ENCODE peak calls at places on chromosome 16, in ten cellular contexts. K is fibroblast of lung, J is mammary epithelial cell, Z is neuronal stem cell, O is GM23338, M is PC-3, C is PC-9, U is HepG2, X is H1, V is GM23248. Y is an unnamed sample.

GRCh38 chr16:4679854-4680636 is 13.3 kb upstream of the NUDT16L1 start:
- DNase-seq in K (peak; percentile 69), J (peak; percentile 96), Z (no peak), O (no peak), M (peak; percentile 91), C (peak; percentile 97), U (no peak), X (no peak), V (peak; percentile 16), Y (no peak)

GRCh38 chr16:20844588-20844987 is 38.3 kb downstream of the REXO5 start:
- DNase-seq in K (no peak), J (no peak), Z (no peak), O (no peak), M (no peak), C (no peak), U (no peak), X (no peak), V (no peak), Y (peak; percentile 65)

GRCh38 chr16:19363741-19364140 is 53.9 kb upstream of the TMC5 start:
- DNase-seq in K (no peak), J (no peak), Z (no peak), O (no peak), M (no peak), C (no peak), U (no peak), X (no peak), V (no peak), Y (no peak)

GRCh38 chr16:66127459-66128362 is 238.8 kb upstream of the CDH5 start:
- DNase-seq in K (peak; percentile 17), J (no peak), Z (no peak), O (peak; percentile 44), M (peak; percentile 23), C (no peak), U (no peak), X (no peak), V (peak; percentile 16), Y (peak; percentile 28)

GRCh38 chr16:2056077-2056476 is 8.3 kb downstream of the TSC2 start:
- DNase-seq in K (no peak), J (no peak), Z (no peak), O (no peak), M (peak; percentile 15), C (no peak), U (peak; percentile 38), X (no peak), V (no peak), Y (no peak)

GRCh38 chr16:3363793-3364192 is 8.1 kb downstream of the OR2C1 start:
- DNase-seq in K (no peak), J (no peak), Z (no peak), O (peak; percentile 5), M (no peak), C (no peak), U (peak; percentile 85), X (no peak), V (no peak), Y (no peak)

GRCh38 chr16:69179255-69180010 is 7.5 kb upstream of the SNTB2 start:
- DNase-seq in K (peak; percentile 90), J (peak; percentile 53), Z (no peak), O (no peak), M (peak; percentile 88), C (peak; percentile 58), U (peak; percentile 40), X (no peak), V (peak; percentile 89), Y (peak; percentile 89)

GRCh38 chr16:70726869-70727494 is 41.1 kb upstream of the MTSS2 start:
- DNase-seq in K (no peak), J (no peak), Z (no peak), O (no peak), M (no peak), C (no peak), U (no peak), X (no peak), V (no peak), Y (no peak)

GRCh38 chr16:84751241-84751640 is 51.4 kb downstream of the USP10 start:
- DNase-seq in K (no peak), J (no peak), Z (no peak), O (no peak), M (no peak), C (no peak), U (no peak), X (peak; percentile 29), V (no peak), Y (no peak)

GRCh38 chr16:84749815-84750214 is 50.0 kb downstream of the USP10 start:
- DNase-seq in K (no peak), J (no peak), Z (no peak), O (no peak), M (no peak), C (no peak), U (no peak), X (no peak), V (no peak), Y (no peak)

GRCh38 chr16:84752600-84752999 is 52.8 kb downstream of the USP10 start:
- DNase-seq in K (no peak), J (no peak), Z (no peak), O (no peak), M (no peak), C (no peak), U (no peak), X (no peak), V (no peak), Y (no peak)

GRCh38 chr16:84753412-84754325 is 53.9 kb downstream of the USP10 start:
- DNase-seq in K (no peak), J (no peak), Z (no peak), O (no peak), M (no peak), C (no peak), U (no peak), X (no peak), V (peak; percentile 33), Y (no peak)

DNA sequence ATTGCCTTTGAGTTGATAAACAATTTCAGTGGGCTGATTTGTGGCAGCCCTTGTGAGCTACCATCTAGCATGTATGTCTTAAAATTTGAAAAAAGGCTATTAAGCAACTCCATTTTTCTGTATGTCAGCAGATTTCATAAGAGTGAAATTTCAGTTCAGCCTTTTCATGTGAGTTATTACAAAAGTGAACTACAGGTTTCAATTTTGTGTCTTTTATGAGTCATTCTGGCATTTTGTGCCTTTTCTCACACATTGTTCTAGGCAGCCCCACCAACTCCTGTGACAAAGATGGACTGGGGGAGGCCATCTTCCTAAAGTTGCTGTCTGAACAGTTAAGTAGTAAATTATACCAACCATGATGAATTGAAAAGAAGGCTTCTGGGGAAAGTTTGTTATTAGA is 52.1 kb downstream of the USP10 start:
- DNase-seq in K (no peak), J (peak; percentile 31), Z (no peak), O (no peak), M (peak; percentile 11), C (no peak), U (no peak), X (peak; percentile 7), V (peak; percentile 42), Y (peak; percentile 24)
- H3K4me2 ChIP-seq in K (no peak overlapping the region), J (no peak overlapping the region), Z (no peak overlapping the region), O (no peak overlapping the region), M (no peak overlapping the region), C (no peak overlapping the region), U (no peak overlapping the region), X (no peak overlapping the region), V (no peak overlapping the region), Y (no peak overlapping the region)

DNA sequence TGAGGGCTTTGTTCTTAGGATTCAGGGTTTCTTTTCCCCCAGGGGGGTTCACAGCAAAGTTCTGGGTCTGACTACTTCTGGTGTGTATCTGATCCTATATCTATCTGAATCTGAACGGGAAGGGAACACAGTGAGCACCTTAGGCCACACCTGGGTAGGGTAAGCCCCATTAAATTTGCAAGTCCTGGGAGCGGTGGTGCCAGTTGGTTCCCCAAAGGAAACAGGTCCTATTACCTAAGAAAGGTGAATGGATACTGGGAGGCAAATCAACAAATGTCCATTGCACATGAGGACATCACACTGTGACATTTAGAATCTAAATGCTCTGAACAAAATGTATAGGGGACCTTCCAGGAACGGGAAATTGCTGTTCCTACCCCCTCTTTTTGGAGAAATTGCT is 54.6 kb downstream of the BMERB1 start:
- DNase-seq in K (no peak), J (no peak), Z (no peak), O (no peak), M (no peak), C (no peak), U (no peak), X (no peak), V (no peak), Y (no peak)
- H3K4me2 ChIP-seq in K (no peak overlapping the region), J (no peak overlapping the region), Z (no peak overlapping the region), O (no peak overlapping the region), M (peak overlapping the region; percentile 75), C (peak overlapping the region; percentile 9), U (peak overlapping the region; percentile 54), X (no peak overlapping the region), V (peak overlapping the region; percentile 81), Y (no peak overlapping the region)

GRCh38 chr16:8808009-8808408 is 10.4 kb downstream of the PMM2 start:
- DNase-seq in K (no peak), J (no peak), Z (no peak), O (no peak), M (no peak), C (no peak), U (no peak), X (no peak), V (no peak), Y (no peak)

GRCh38 chr16:8806272-8806983 is 8.8 kb downstream of the PMM2 start:
- DNase-seq in K (no peak), J (no peak), Z (no peak), O (no peak), M (no peak), C (no peak), U (no peak), X (no peak), V (no peak), Y (no peak)

GRCh38 chr16:8807189-8807588 is 9.6 kb downstream of the PMM2 start:
- DNase-seq in K (no peak), J (no peak), Z (no peak), O (no peak), M (no peak), C (no peak), U (no peak), X (no peak), V (no peak), Y (no peak)

GRCh38 chr16:8801686-8802085 is 4.0 kb downstream of the PMM2 start:
- DNase-seq in K (no peak), J (no peak), Z (no peak), O (no peak), M (no peak), C (no peak), U (no peak), X (no peak), V (no peak), Y (no peak)

DNA sequence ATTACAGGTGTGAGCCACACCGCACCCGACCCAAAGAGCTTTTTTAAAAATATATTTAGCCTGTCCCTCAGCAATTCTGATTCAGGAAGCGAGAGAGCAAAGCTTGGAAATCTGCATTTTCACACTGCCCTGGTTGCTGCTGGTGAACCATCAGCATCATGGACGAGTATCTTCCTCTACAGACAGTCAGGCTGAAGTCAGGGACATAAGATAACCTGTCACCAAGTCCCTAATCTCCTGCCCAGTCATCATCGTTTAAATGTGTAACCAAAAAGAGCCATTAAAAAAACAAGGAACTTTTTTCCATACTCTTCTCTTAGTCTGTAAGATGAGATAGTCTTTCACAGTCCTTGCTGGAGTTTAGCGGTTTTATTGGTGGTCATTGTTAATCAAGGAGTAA is 6.7 kb downstream of the PMM2 start:
- DNase-seq in K (no peak), J (no peak), Z (no peak), O (no peak), M (no peak), C (no peak), U (no peak), X (no peak), V (no peak), Y (no peak)
- H3K4me2 ChIP-seq in K (no peak overlapping the region), J (no peak overlapping the region), Z (no peak overlapping the region), O (no peak overlapping the region), M (no peak overlapping the region), C (no peak overlapping the region), U (no peak overlapping the region), X (no peak overlapping the region), V (no peak overlapping the region), Y (no peak overlapping the region)

GRCh38 chr16:47426806-47427205 is 34.1 kb downstream of the ITFG1 start:
- DNase-seq in K (no peak), J (no peak), Z (no peak), O (no peak), M (no peak), C (no peak), U (no peak), X (no peak), V (no peak), Y (no peak)

GRCh38 chr16:47424846-47425245 is 36.0 kb downstream of the ITFG1 start:
- DNase-seq in K (no peak), J (no peak), Z (peak; percentile 18), O (peak; percentile 64), M (no peak), C (no peak), U (peak; percentile 39), X (peak; percentile 49), V (no peak), Y (no peak)
- H3K4me2 ChIP-seq in K (no peak overlapping the region), J (no peak overlapping the region), Z (no peak overlapping the region), O (no peak overlapping the region), M (no peak overlapping the region), C (no peak overlapping the region), U (no peak overlapping the region), X (peak overlapping the region; percentile 51), V (no peak overlapping the region), Y (no peak overlapping the region)

Y was measured in endothelial cell of umbilical vein.